ENCODE peak calls at places on chromosomes 2 and 18, in four cellular contexts. L is ovary, Q is upper lobe of left lung, R is A549. Z is an unnamed sample.
A peak's percentile ranks its signal among the peaks of the same experiment; 100 is the strongest.

GRCh38 chr2:138087761-138088602 is 123.7 kb downstream of the HNMT start:
- DNase-seq in L (no peak), Q (peak; percentile 29), R (no peak), Z (no peak)

GRCh38 chr2:70397186-70397585 is 95.3 kb upstream of the FAM136A start:
- DNase-seq in L (no peak), Q (no peak), R (no peak), Z (no peak)

GRCh38 chr2:43518182-43518581 is 77.7 kb downstream of the THADA start:
- DNase-seq in L (no peak), Q (no peak), R (no peak), Z (no peak)

GRCh38 chr2:160224060-160224459 is 24.0 kb upstream of the ITGB6 start:
- DNase-seq in L (no peak), Q (no peak), R (peak; percentile 92), Z (no peak)

GRCh38 chr2:215830313-215830712 is 183.0 kb downstream of the MREG start:
- DNase-seq in L (no peak), Q (no peak), R (peak; percentile 77), Z (no peak)

GRCh38 chr2:26144031-26144430 is 28.9 kb upstream of the GAREM2 start:
- DNase-seq in L (no peak), Q (no peak), R (no peak), Z (no peak)

GRCh38 chr2:54808642-54809041 is 85.2 kb downstream of the EML6 start:
- DNase-seq in L (no peak), Q (no peak), R (no peak), Z (no peak)

GRCh38 chr18:43234889-43235288 is 42.4 kb downstream of the SYT4 start:
- DNase-seq in L (no peak), Q (no peak), R (no peak), Z (no peak)

GRCh38 chr18:24567199-24567598 is 106.8 kb downstream of the HRH4 start:
- DNase-seq in L (no peak), Q (no peak), R (no peak), Z (no peak)

GRCh38 chr2:72003796-72004195 is 143.9 kb downstream of the CYP26B1 start:
- DNase-seq in L (no peak), Q (no peak), R (no peak), Z (no peak)

GRCh38 chr2:164675027-164675426 is 53.7 kb upstream of the GRB14 start:
- DNase-seq in L (no peak), Q (no peak), R (peak; percentile 9), Z (no peak)

GRCh38 chr2:236512902-236513433 is 56.7 kb upstream of the ACKR3 start:
- DNase-seq in L (peak; percentile 53), Q (no peak), R (peak; percentile 47), Z (no peak)

GRCh38 chr2:234950730-234951385 is 959 bp upstream of the SH3BP4 start:
- DNase-seq in L (peak; percentile 45), Q (peak; percentile 75), R (no peak), Z (no peak)

GRCh38 chr2:1502891-1503304 is 89.6 kb downstream of the TPO start:
- DNase-seq in L (no peak), Q (peak; percentile 66), R (no peak), Z (peak; percentile 69)

GRCh38 chr18:11985532-11985931 is 4.2 kb downstream of the IMPA2 start:
- DNase-seq in L (no peak), Q (no peak), R (no peak), Z (no peak)
- TF ChIP-seq POLR2A in L (no peak), Q (no peak), R (no peak), Z (no peak)

GRCh38 chr2:134167015-134167414 is 86.9 kb upstream of the MGAT5 start:
- DNase-seq in L (no peak), Q (no peak), R (no peak), Z (no peak)

GRCh38 chr2:134158295-134158694 is 95.6 kb upstream of the MGAT5 start:
- DNase-seq in L (no peak), Q (peak; percentile 37), R (no peak), Z (no peak)

GRCh38 chr2:134164306-134164705 is 89.6 kb upstream of the MGAT5 start:
- DNase-seq in L (no peak), Q (no peak), R (no peak), Z (no peak)

GRCh38 chr2:134160793-134161504 is 92.9 kb upstream of the MGAT5 start:
- DNase-seq in L (peak; percentile 45), Q (peak; percentile 34), R (no peak), Z (no peak)

GRCh38 chr2:134163336-134163735 is 90.5 kb upstream of the MGAT5 start:
- DNase-seq in L (no peak), Q (no peak), R (no peak), Z (no peak)
- H3K4me1 ChIP-seq in L (peaks cover 4% of the 10 kb centered on the region), Q (peaks cover 17% of the 10 kb centered on the region), R (no peaks in the 10 kb centered on the region), Z (peaks cover 15% of the 10 kb centered on the region)

GRCh38 chr2:108069515-108070310 is 83.4 kb downstream of the SLC5A7 start:
- DNase-seq in L (no peak), Q (no peak), R (peak; percentile 23), Z (no peak)

GRCh38 chr2:108074945-108075344 is 88.6 kb downstream of the SLC5A7 start:
- DNase-seq in L (no peak), Q (no peak), R (no peak), Z (no peak)

GRCh38 chr2:108067820-108068405 is 81.6 kb downstream of the SLC5A7 start:
- DNase-seq in L (no peak), Q (no peak), R (no peak), Z (no peak)

GRCh38 chr2:108074150-108074549 is 87.8 kb downstream of the SLC5A7 start:
- DNase-seq in L (no peak), Q (no peak), R (no peak), Z (no peak)

GRCh38 chr2:108073425-108074072 is 87.2 kb downstream of the SLC5A7 start:
- DNase-seq in L (no peak), Q (no peak), R (no peak), Z (no peak)
- TF ChIP-seq EP300 in L (no peak), Q (no peak), R (no peak), Z (no peak)

DNA sequence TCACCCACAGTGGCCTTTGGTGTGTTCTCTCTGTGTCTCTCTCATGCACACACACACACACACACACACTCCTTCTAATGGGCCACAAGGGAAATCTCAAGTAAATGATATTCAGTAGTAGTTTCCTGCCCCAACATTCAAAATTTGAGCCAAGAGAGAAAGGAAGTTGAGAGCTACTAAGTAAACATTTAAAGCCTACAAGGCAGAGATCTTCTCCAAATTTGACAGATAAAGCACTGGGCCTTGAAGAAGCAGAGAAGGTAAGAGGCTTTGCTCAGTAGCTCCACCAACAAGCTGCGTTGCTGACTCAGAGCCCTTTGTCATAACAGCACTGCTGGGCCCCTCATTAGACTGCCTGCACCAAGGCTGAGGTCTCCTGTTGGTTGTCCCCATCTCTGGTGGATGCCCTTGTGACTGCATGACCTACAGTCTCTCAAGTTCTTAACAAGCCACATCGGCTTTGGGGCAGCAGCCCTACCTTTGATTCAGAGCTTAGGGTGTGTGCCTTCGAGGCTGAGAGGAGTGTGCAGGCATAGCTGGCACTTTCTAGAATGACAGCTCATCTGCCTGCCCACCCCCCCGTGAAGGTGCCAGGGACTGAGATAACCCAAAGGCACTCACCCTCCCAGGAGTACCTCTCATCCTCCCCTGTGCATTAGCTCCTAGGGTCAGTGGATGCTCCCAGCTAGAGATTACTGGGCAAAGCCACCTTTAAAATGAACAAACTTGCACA is 32.3 kb upstream of the NEB start:
- DNase-seq in L (no peak), Q (no peak), R (no peak), Z (no peak)
- TF ChIP-seq POLR2A in L (no peak), Q (no peak), R (no peak), Z (no peak)